ENCODE peak calls at places on chromosome 7, in ten cellular contexts. One of them, this sample, is unnamed.

GRCh38 chr7:24135003-24135817 is 148.8 kb upstream of the NPY start:
- DNase-seq in AG10803: no peak
- DNase-seq in left lobe of liver: no peak
- DNase-seq in skeletal muscle cell: no peak
- DNase-seq in tibial nerve: no peak
- DNase-seq in stimulated activated CD8-positive, alpha-beta memory T cell treated with anti-CD3 and anti-CD28 coated beads, Interleukin-12 subunit alpha, Interleukin-12 subunit beta, amount 100 ng/mL, for 1 hour: no peak
- DNase-seq in T-helper 1 cell: no peak
- DNase-seq in activated T-cell treated with anti-CD3 and anti-CD28 coated beads, Interleukin-2, amount 50 U/mL, for 48 hours: no peak
- DNase-seq in adipocyte: no peak
- DNase-seq in cardiac fibroblast: no peak
- DNase-seq in this sample: no peak

GRCh38 chr7:30146127-30146612 is 11.4 kb downstream of the MTURN start:
- DNase-seq in AG10803: no peak
- DNase-seq in left lobe of liver: no peak
- DNase-seq in skeletal muscle cell: no peak
- DNase-seq in tibial nerve: no peak
- DNase-seq in stimulated activated CD8-positive, alpha-beta memory T cell treated with anti-CD3 and anti-CD28 coated beads, Interleukin-12 subunit alpha, Interleukin-12 subunit beta, amount 100 ng/mL, for 1 hour: no peak
- DNase-seq in T-helper 1 cell: no peak
- DNase-seq in activated T-cell treated with anti-CD3 and anti-CD28 coated beads, Interleukin-2, amount 50 U/mL, for 48 hours: no peak
- DNase-seq in adipocyte: no peak
- DNase-seq in cardiac fibroblast: no peak
- DNase-seq in this sample: peak

GRCh38 chr7:71637578-71637977 is 505.6 kb downstream of the GALNT17 start:
- DNase-seq in AG10803: peak
- DNase-seq in left lobe of liver: no peak
- DNase-seq in skeletal muscle cell: peak
- DNase-seq in tibial nerve: no peak
- DNase-seq in stimulated activated CD8-positive, alpha-beta memory T cell treated with anti-CD3 and anti-CD28 coated beads, Interleukin-12 subunit alpha, Interleukin-12 subunit beta, amount 100 ng/mL, for 1 hour: no peak
- DNase-seq in T-helper 1 cell: no peak
- DNase-seq in activated T-cell treated with anti-CD3 and anti-CD28 coated beads, Interleukin-2, amount 50 U/mL, for 48 hours: no peak
- DNase-seq in adipocyte: peak
- DNase-seq in cardiac fibroblast: peak
- DNase-seq in this sample: no peak

GRCh38 chr7:58316-58715 is 134.1 kb upstream of the FAM20C start:
- DNase-seq in AG10803: no peak
- DNase-seq in left lobe of liver: peak
- DNase-seq in skeletal muscle cell: no peak
- DNase-seq in tibial nerve: no peak
- DNase-seq in stimulated activated CD8-positive, alpha-beta memory T cell treated with anti-CD3 and anti-CD28 coated beads, Interleukin-12 subunit alpha, Interleukin-12 subunit beta, amount 100 ng/mL, for 1 hour: no peak
- DNase-seq in T-helper 1 cell: no peak
- DNase-seq in activated T-cell treated with anti-CD3 and anti-CD28 coated beads, Interleukin-2, amount 50 U/mL, for 48 hours: no peak
- DNase-seq in adipocyte: no peak
- DNase-seq in cardiac fibroblast: no peak
- DNase-seq in this sample: no peak

GRCh38 chr7:66250711-66251110 is 45.6 kb downstream of the TPST1 start:
- DNase-seq in AG10803: peak
- DNase-seq in left lobe of liver: no peak
- DNase-seq in skeletal muscle cell: peak
- DNase-seq in tibial nerve: no peak
- DNase-seq in stimulated activated CD8-positive, alpha-beta memory T cell treated with anti-CD3 and anti-CD28 coated beads, Interleukin-12 subunit alpha, Interleukin-12 subunit beta, amount 100 ng/mL, for 1 hour: no peak
- DNase-seq in T-helper 1 cell: no peak
- DNase-seq in activated T-cell treated with anti-CD3 and anti-CD28 coated beads, Interleukin-2, amount 50 U/mL, for 48 hours: no peak
- DNase-seq in adipocyte: peak
- DNase-seq in cardiac fibroblast: peak
- DNase-seq in this sample: no peak

GRCh38 chr7:1025747-1026581 is 18.4 kb upstream of the GPR146 start:
- DNase-seq in AG10803: no peak
- DNase-seq in left lobe of liver: no peak
- DNase-seq in skeletal muscle cell: no peak
- DNase-seq in tibial nerve: no peak
- DNase-seq in stimulated activated CD8-positive, alpha-beta memory T cell treated with anti-CD3 and anti-CD28 coated beads, Interleukin-12 subunit alpha, Interleukin-12 subunit beta, amount 100 ng/mL, for 1 hour: no peak
- DNase-seq in T-helper 1 cell: no peak
- DNase-seq in activated T-cell treated with anti-CD3 and anti-CD28 coated beads, Interleukin-2, amount 50 U/mL, for 48 hours: no peak
- DNase-seq in adipocyte: no peak
- DNase-seq in cardiac fibroblast: no peak
- DNase-seq in this sample: no peak

GRCh38 chr7:44637788-44638594 is 31.6 kb downstream of the OGDH start:
- DNase-seq in AG10803: peak
- DNase-seq in left lobe of liver: peak
- DNase-seq in skeletal muscle cell: peak
- DNase-seq in tibial nerve: peak
- DNase-seq in stimulated activated CD8-positive, alpha-beta memory T cell treated with anti-CD3 and anti-CD28 coated beads, Interleukin-12 subunit alpha, Interleukin-12 subunit beta, amount 100 ng/mL, for 1 hour: peak
- DNase-seq in T-helper 1 cell: peak
- DNase-seq in activated T-cell treated with anti-CD3 and anti-CD28 coated beads, Interleukin-2, amount 50 U/mL, for 48 hours: peak
- DNase-seq in adipocyte: peak
- DNase-seq in cardiac fibroblast: peak
- DNase-seq in this sample: no peak

GRCh38 chr7:15005672-15006071 is 103.1 kb upstream of the DGKB start:
- DNase-seq in AG10803: no peak
- DNase-seq in left lobe of liver: no peak
- DNase-seq in skeletal muscle cell: no peak
- DNase-seq in tibial nerve: no peak
- DNase-seq in stimulated activated CD8-positive, alpha-beta memory T cell treated with anti-CD3 and anti-CD28 coated beads, Interleukin-12 subunit alpha, Interleukin-12 subunit beta, amount 100 ng/mL, for 1 hour: no peak
- DNase-seq in T-helper 1 cell: no peak
- DNase-seq in activated T-cell treated with anti-CD3 and anti-CD28 coated beads, Interleukin-2, amount 50 U/mL, for 48 hours: no peak
- DNase-seq in adipocyte: no peak
- DNase-seq in cardiac fibroblast: no peak
- DNase-seq in this sample: no peak

GRCh38 chr7:102912742-102913141 is at the start of gene LRRC17:
- DNase-seq in AG10803: peak
- DNase-seq in left lobe of liver: no peak
- DNase-seq in skeletal muscle cell: peak
- DNase-seq in tibial nerve: no peak
- DNase-seq in stimulated activated CD8-positive, alpha-beta memory T cell treated with anti-CD3 and anti-CD28 coated beads, Interleukin-12 subunit alpha, Interleukin-12 subunit beta, amount 100 ng/mL, for 1 hour: no peak
- DNase-seq in T-helper 1 cell: no peak
- DNase-seq in activated T-cell treated with anti-CD3 and anti-CD28 coated beads, Interleukin-2, amount 50 U/mL, for 48 hours: no peak
- DNase-seq in adipocyte: peak
- DNase-seq in cardiac fibroblast: peak
- DNase-seq in this sample: no peak

This sample was measured in coronary artery.